ENCODE peak calls at places on chromosomes 16 and 17, in five cellular contexts. M is HCT116, E is endothelial cell of umbilical vein, T is breast epithelium, P is prostate gland. F is an unnamed sample.

GRCh38 chr16:3259829-3260228 is 3.4 kb upstream of the MEFV start:
- DNase-seq in M (no peak), P (no peak), T (no peak), E (no peak), F (no peak)

GRCh38 chr17:8475227-8475626 is 39.5 kb downstream of the NDEL1 start:
- DNase-seq in P (no peak), M (no peak), T (no peak), E (no peak), F (no peak)

GRCh38 chr16:740459-740763 is 386 bp downstream of the CIAO3 start:
- DNase-seq in E (no peak), T (no peak), M (no peak), P (no peak), F (no peak)

GRCh38 chr16:52785653-52786052 is 238.7 kb upstream of the TOX3 start:
- DNase-seq in P (no peak), M (no peak), T (no peak), E (no peak), F (no peak)

GRCh38 chr16:17177242-17177967 is 293.4 kb downstream of the XYLT1 start:
- DNase-seq in M (no peak), P (peak; percentile 8), E (no peak), T (no peak), F (no peak)

GRCh38 chr16:50711862-50712567 is 18.6 kb downstream of the NOD2 start:
- DNase-seq in T (peak; percentile 41), M (no peak), P (peak; percentile 34), E (no peak), F (peak; percentile 82)

GRCh38 chr17:76920364-76921139 is 52.3 kb downstream of the MGAT5B start:
- DNase-seq in E (no peak), T (no peak), M (no peak), P (no peak), F (no peak)

GRCh38 chr16:25838724-25839186 is 147.0 kb downstream of the HS3ST4 start:
- DNase-seq in E (peak; percentile 43), T (no peak), M (peak; percentile 27), P (peak; percentile 13), F (no peak)

GRCh38 chr16:14321542-14321941 is 250.4 kb downstream of the MRTFB start:
- DNase-seq in P (no peak), T (no peak), M (no peak), E (no peak), F (no peak)

GRCh38 chr17:78677303-78678219 is 100.4 kb upstream of the DNAH17 start:
- DNase-seq in M (no peak), P (no peak), E (no peak), T (no peak), F (no peak)

GRCh38 chr17:5526821-5527598 is 40.6 kb downstream of the MIS12 start:
- DNase-seq in E (peak; percentile 97), M (peak; percentile 75), T (no peak), P (peak; percentile 12), F (peak; percentile 85)
- TF ChIP-seq POLR2AphosphoS5 in E (peak; percentile 80), M (no peak), T (no peak), P (peak; percentile 17), F (peak; percentile 71)

DNA sequence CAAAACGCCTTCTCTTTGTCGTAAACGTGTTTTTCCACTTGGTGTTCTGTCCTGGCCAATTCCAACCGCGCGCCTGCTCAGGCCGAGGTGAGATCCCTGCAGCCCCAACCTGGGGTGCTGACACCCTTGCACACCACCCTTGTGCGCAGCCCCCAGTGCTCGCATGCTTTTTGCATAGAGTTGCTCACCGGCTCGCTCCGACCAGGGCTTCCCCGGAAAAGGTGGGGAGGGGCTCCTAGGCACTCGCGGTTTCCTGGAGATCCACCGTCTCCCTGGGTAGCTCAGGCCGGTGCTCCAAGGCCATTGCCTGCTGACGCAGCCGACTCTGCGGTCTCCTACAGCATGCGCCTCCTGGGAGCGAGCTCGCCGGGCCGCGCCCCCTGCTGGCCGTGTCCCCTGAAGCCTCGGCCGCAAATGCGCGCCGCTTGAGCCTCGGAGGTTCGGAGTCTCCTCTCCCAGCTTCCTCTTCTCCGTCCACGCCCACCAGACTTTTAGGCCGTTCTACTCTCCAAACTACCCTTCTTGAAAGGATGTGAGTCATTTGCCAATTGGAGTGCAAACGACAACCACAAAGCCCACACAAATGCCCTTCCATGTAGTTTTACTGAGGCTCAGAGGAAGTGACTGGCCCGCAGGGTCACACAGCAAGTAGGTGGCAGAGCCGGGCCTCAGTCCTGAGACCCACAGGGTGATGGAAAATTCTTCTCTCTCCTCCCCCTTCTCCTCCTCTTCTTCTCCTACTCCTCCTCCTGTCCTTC is 7.2 kb upstream of the PDP2 start:
- DNase-seq in T (peak; percentile 86), P (peak; percentile 74), E (peak; percentile 96), M (peak; percentile 89), F (peak; percentile 93)
- TF ChIP-seq POLR2AphosphoS5 in T (no peak), P (peak; percentile 64), E (peak; percentile 94), M (peak; percentile 67), F (no peak)

GRCh38 chr16:15856901-15857778 is at the start of gene MYH11:
- DNase-seq in M (no peak), E (no peak), P (no peak), T (peak; percentile 55), F (peak; percentile 91)
- TF ChIP-seq POLR2AphosphoS5 in M (no peak), E (no peak), P (peak; percentile 46), T (peak; percentile 34), F (peak; percentile 98)

DNA sequence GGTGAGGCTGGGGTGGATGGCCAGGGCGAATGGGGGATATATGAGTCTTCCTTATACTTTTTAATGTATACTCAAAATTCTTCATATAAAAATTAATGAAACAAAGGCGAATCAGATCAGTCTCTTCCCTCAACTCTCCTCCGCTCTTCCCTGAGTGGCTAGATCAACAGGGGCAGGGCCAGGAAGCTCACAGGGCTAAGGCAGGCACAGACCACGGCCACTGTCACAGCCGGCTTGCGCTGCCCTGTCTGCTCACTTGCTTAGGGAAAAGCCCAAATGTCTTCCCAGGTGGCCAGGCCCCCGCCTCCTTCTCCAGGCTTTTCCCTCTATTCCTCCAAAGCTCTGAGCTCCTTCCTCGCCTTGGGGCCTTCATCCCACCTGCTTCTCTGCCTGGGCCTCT is 6.0 kb downstream of the GRIN2C start:
- DNase-seq in T (no peak), M (no peak), P (no peak), E (no peak), F (no peak)
- TF ChIP-seq POLR2AphosphoS5 in T (no peak), M (no peak), P (no peak), E (no peak), F (no peak)

GRCh38 chr16:28532940-28533647 is 5.7 kb downstream of the NUPR1 start:
- DNase-seq in T (no peak), P (no peak), M (no peak), E (no peak), F (no peak)

GRCh38 chr16:28528463-28528867 is 10.3 kb downstream of the NUPR1 start:
- DNase-seq in M (no peak), T (no peak), P (no peak), E (no peak), F (no peak)

GRCh38 chr16:28534542-28535373 is 4.0 kb downstream of the NUPR1 start:
- DNase-seq in T (no peak), M (no peak), P (no peak), E (no peak), F (peak; percentile 89)

GRCh38 chr16:28529124-28529523 is 9.7 kb downstream of the NUPR1 start:
- DNase-seq in M (no peak), P (no peak), E (no peak), T (no peak), F (no peak)

GRCh38 chr16:28531777-28532744 is 6.7 kb downstream of the NUPR1 start:
- DNase-seq in M (peak; percentile 56), T (peak; percentile 69), E (no peak), P (no peak), F (peak; percentile 94)
- TF ChIP-seq POLR2AphosphoS5 in M (no peak), T (peak; percentile 79), E (no peak), P (peak; percentile 16), F (peak; percentile 57)

GRCh38 chr16:80622007-80622406 is 81.2 kb downstream of the DYNLRB2 start:
- DNase-seq in P (no peak), T (no peak), M (no peak), E (no peak), F (no peak)

GRCh38 chr16:80623376-80623775 is 82.6 kb downstream of the DYNLRB2 start:
- DNase-seq in T (no peak), P (no peak), E (peak; percentile 84), M (no peak), F (no peak)

GRCh38 chr16:80631581-80631980 is 90.8 kb downstream of the DYNLRB2 start:
- DNase-seq in P (no peak), E (no peak), M (no peak), T (no peak), F (no peak)

GRCh38 chr16:80628254-80628653 is 87.5 kb downstream of the DYNLRB2 start:
- DNase-seq in T (no peak), P (no peak), M (no peak), E (no peak), F (no peak)

GRCh38 chr16:80627108-80627507 is 86.3 kb downstream of the DYNLRB2 start:
- DNase-seq in P (no peak), T (no peak), M (no peak), E (no peak), F (no peak)
- TF ChIP-seq POLR2AphosphoS5 in P (no peak), T (no peak), M (no peak), E (no peak), F (no peak)